ENCODE peak calls at places on chromosomes 11 and 22, in ten cellular contexts. F, E, U, V, T, B, H, I, K and O are unnamed samples.

GRCh38 chr11:64804346-64805210 is 1.6 kb upstream of the MAP4K2 start:
- DNase-seq in V (peak; percentile 41), T (no peak), U (peak; percentile 15), E (no peak), I (no peak), K (no peak), H (no peak), B (no peak), F (peak; percentile 32), O (peak; percentile 67)

GRCh38 chr22:22604326-22605073 is 39.9 kb upstream of the GGTLC2 start:
- DNase-seq in U (no peak), K (no peak), B (no peak), V (no peak), T (no peak), E (no peak), F (no peak), H (no peak), I (no peak), O (peak; percentile 53)

GRCh38 chr11:4881188-4881587 is 512 bp upstream of the OR51T1 start:
- DNase-seq in V (no peak), T (no peak), H (no peak), F (peak; percentile 2), B (peak; percentile 9), U (no peak), K (no peak), I (no peak), E (no peak), O (no peak)

GRCh38 chr11:110712643-110713468 is 619 bp upstream of the ARHGAP20 start:
- DNase-seq in B (peak; percentile 52), H (peak; percentile 44), T (no peak), U (peak; percentile 20), K (peak; percentile 47), E (peak; percentile 47), F (peak; percentile 64), I (no peak), V (peak; percentile 55), O (no peak)

GRCh38 chr11:113841691-113842090 is 33.7 kb downstream of the USP28 start:
- DNase-seq in T (no peak), E (no peak), U (no peak), V (no peak), K (no peak), I (no peak), B (no peak), H (no peak), F (no peak), O (no peak)

GRCh38 chr22:44024288-44024908 is at the start of gene PARVB:
- DNase-seq in K (no peak), V (peak; percentile 45), F (peak; percentile 71), T (peak; percentile 53), E (no peak), H (peak; percentile 51), B (no peak), U (peak; percentile 36), I (no peak), O (peak; percentile 60)

GRCh38 chr22:26169312-26170111 is at the start of gene SEZ6L:
- DNase-seq in B (no peak), U (no peak), I (no peak), E (peak; percentile 47), K (peak; percentile 7), H (peak; percentile 22), F (peak; percentile 1), V (peak; percentile 80), T (peak; percentile 72), O (no peak)

GRCh38 chr11:60942970-60943565 is 8.9 kb downstream of the SLC15A3 start:
- DNase-seq in I (peak; percentile 42), B (no peak), F (no peak), U (no peak), E (no peak), H (no peak), V (no peak), K (peak; percentile 26), T (no peak), O (no peak)

GRCh38 chr22:37735054-37735453 is 38.2 kb downstream of the TRIOBP start:
- DNase-seq in F (peak; percentile 32), B (no peak), T (peak; percentile 73), U (peak; percentile 63), K (no peak), E (peak; percentile 48), I (no peak), H (peak; percentile 70), V (peak; percentile 84), O (no peak)

GRCh38 chr11:75813126-75813525 is 1.9 kb upstream of the UVRAG start:
- DNase-seq in E (no peak), H (no peak), V (no peak), F (no peak), B (no peak), I (no peak), T (no peak), U (no peak), K (no peak), O (no peak)

GRCh38 chr11:75812542-75813040 is 2.4 kb upstream of the UVRAG start:
- DNase-seq in I (no peak), H (no peak), K (no peak), B (no peak), T (no peak), U (no peak), V (no peak), E (no peak), F (no peak), O (no peak)

GRCh38 chr11:75811485-75811884 is 3.5 kb upstream of the UVRAG start:
- DNase-seq in B (no peak), I (no peak), F (no peak), E (no peak), T (no peak), V (no peak), K (no peak), H (no peak), U (no peak), O (no peak)

GRCh38 chr11:75810637-75811383 is 4.2 kb upstream of the UVRAG start:
- DNase-seq in V (no peak), K (no peak), U (no peak), T (no peak), I (no peak), H (no peak), F (no peak), B (no peak), E (no peak), O (no peak)

DNA sequence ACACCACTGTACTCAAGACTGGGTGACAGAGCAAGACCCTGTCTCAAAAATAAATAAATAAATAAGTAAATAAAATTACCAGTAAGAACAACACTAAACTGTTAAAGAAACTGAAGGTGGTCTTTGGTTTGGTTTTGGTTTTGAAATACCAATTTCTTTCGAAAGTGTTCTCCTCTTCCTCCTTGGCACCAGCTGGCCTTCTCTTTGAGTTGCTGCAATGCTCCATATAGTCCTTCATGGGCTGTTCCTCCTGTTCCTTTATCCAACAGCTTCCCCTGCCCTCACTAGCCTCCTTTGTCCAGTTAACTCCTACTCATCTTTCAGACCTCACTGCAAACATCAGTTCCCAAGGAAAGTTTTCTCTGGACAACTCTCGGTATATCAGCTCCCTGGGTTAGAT is 5.0 kb upstream of the UVRAG start:
- DNase-seq in U (no peak), F (no peak), H (no peak), T (no peak), V (no peak), B (no peak), K (no peak), I (no peak), E (no peak), O (no peak)
- H3K4me1 ChIP-seq in U (peaks cover 6% of the 10 kb centered on the region), F (peaks cover 3% of the 10 kb centered on the region), H (peaks cover 5% of the 10 kb centered on the region), T (peaks cover 2% of the 10 kb centered on the region), V (peaks cover 4% of the 10 kb centered on the region), B (no peaks in the 10 kb centered on the region), K (peaks cover 4% of the 10 kb centered on the region), I (peaks cover 17% of the 10 kb centered on the region), E (peaks cover 2% of the 10 kb centered on the region), O (peaks cover 33% of the 10 kb centered on the region)

GRCh38 chr11:75858042-75858441 is 43.0 kb downstream of the UVRAG start:
- DNase-seq in T (no peak), H (no peak), B (no peak), V (no peak), F (peak; percentile 8), I (no peak), K (no peak), U (no peak), E (no peak), O (no peak)
- H3K4me2 ChIP-seq in T (no peak overlapping the region), H (no peak overlapping the region), B (no peak overlapping the region), V (no peak overlapping the region), F (peak overlapping the region; percentile 70), I (no peak overlapping the region), K (no peak overlapping the region), U (no peak overlapping the region), E (no peak overlapping the region), O (no peak overlapping the region)

GRCh38 chr11:57464343-57465181 is 4.2 kb downstream of the RTN4RL2 start:
- DNase-seq in F (no peak), H (no peak), U (no peak), E (no peak), K (no peak), V (peak; percentile 68), B (peak; percentile 41), I (no peak), T (no peak), O (no peak)
- H3K4me1 ChIP-seq in F (no peaks in the 10 kb centered on the region), H (peaks cover 7% of the 10 kb centered on the region), U (peaks cover 13% of the 10 kb centered on the region), E (peaks cover 21% of the 10 kb centered on the region), K (no peaks in the 10 kb centered on the region), V (peaks cover 29% of the 10 kb centered on the region), B (no peaks in the 10 kb centered on the region), I (peaks cover 5% of the 10 kb centered on the region), T (peaks cover 43% of the 10 kb centered on the region), O (peaks cover 15% of the 10 kb centered on the region)

GRCh38 chr11:35076201-35077100 is 62.5 kb upstream of the CD44 start:
- DNase-seq in T (no peak), H (no peak), E (no peak), V (no peak), K (no peak), F (no peak), U (no peak), B (no peak), I (no peak), O (no peak)
- H3K4me2 ChIP-seq in T (no peak overlapping the region), H (no peak overlapping the region), E (no peak overlapping the region), V (no peak overlapping the region), K (no peak overlapping the region), F (no peak overlapping the region), U (no peak overlapping the region), B (no peak overlapping the region), I (no peak overlapping the region), O (no peak overlapping the region)

GRCh38 chr11:12166299-12167092 is 56.1 kb downstream of the MICAL2 start:
- DNase-seq in K (no peak), V (no peak), B (no peak), T (no peak), E (no peak), F (no peak), H (no peak), U (no peak), I (no peak), O (no peak)
- H3K4me1 ChIP-seq in K (peaks cover 39% of the 10 kb centered on the region), V (no peaks in the 10 kb centered on the region), B (peaks cover 42% of the 10 kb centered on the region), T (no peaks in the 10 kb centered on the region), E (peaks cover 4% of the 10 kb centered on the region), F (peaks cover 55% of the 10 kb centered on the region), H (peaks cover 28% of the 10 kb centered on the region), U (peaks cover 46% of the 10 kb centered on the region), I (peaks cover 72% of the 10 kb centered on the region), O (no peaks in the 10 kb centered on the region)

DNA sequence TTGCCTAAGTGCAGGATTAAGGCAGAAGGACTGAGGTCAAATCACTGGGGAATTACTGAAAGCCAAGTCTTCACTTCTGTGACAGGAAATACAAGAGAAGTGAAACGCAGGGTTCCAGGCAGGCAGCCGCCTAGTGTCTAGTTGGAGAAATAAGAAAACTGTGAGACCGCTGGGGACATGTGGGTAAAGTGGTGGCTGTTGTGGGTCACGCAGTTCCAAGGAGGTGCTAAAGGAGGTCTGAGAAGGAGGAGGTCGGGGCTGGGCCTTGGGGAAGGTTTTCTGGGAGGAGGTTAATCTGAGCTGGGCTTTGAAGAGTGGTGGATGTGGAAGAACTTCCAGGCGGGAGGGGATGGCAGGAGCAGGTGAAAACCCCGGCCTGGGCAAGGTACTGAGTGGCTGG is 11.2 kb downstream of the MCM5 start:
- DNase-seq in I (no peak), H (no peak), T (no peak), K (no peak), F (no peak), V (no peak), U (no peak), B (no peak), E (no peak), O (peak; percentile 87)
- H3K4me2 ChIP-seq in I (no peak overlapping the region), H (no peak overlapping the region), T (no peak overlapping the region), K (no peak overlapping the region), F (no peak overlapping the region), V (no peak overlapping the region), U (no peak overlapping the region), B (no peak overlapping the region), E (no peak overlapping the region), O (peak overlapping the region; percentile 61)